ENCODE peak calls at places on chromosomes 3 and 15, in six cellular contexts. Q is bronchial epithelial cell; K is astrocyte of the cerebellum; I is CD8-positive, alpha-beta memory T cell; W is SK-N-SH; X is cardiac muscle cell. G is an unnamed sample.

GRCh38 chr3:42581400-42581708 is 413 bp downstream of the SEC22C start:
- DNase-seq in I (no peak), X (no peak), Q (peak; percentile 26), K (no peak), W (no peak), G (peak; percentile 5)

GRCh38 chr3:25508901-25509300 is 80.8 kb downstream of the RARB start:
- DNase-seq in Q (peak; percentile 32), K (peak; percentile 47), I (no peak), W (no peak), X (no peak), G (peak; percentile 44)

GRCh38 chr3:153163349-153164008 is 1.5 kb downstream of the RAP2B start:
- DNase-seq in K (no peak), Q (no peak), I (no peak), W (no peak), X (peak; percentile 7), G (no peak)

GRCh38 chr3:4492240-4493007 is 724 bp upstream of the ITPR1 start:
- DNase-seq in I (peak; percentile 55), K (peak; percentile 57), W (peak; percentile 58), Q (peak; percentile 86), X (peak; percentile 64), G (peak; percentile 46)

GRCh38 chr3:155382396-155383042 is 89.0 kb upstream of the STRIT1 start:
- DNase-seq in I (no peak), W (peak; percentile 69), Q (peak; percentile 63), X (peak; percentile 87), K (peak; percentile 52), G (peak; percentile 72)

GRCh38 chr15:70260580-70260979 is 162.9 kb upstream of the TLE3 start:
- DNase-seq in Q (no peak), X (no peak), K (no peak), I (no peak), W (no peak), G (no peak)

GRCh38 chr15:32790352-32790999 is 72.7 kb downstream of the GREM1 start:
- DNase-seq in K (peak; percentile 13), X (no peak), Q (no peak), I (no peak), W (no peak), G (no peak)

GRCh38 chr3:99730870-99731269 is 86.8 kb upstream of the CMSS1 start:
- DNase-seq in X (no peak), W (no peak), Q (no peak), I (no peak), K (no peak), G (no peak)

GRCh38 chr3:32319607-32320006 is 72.0 kb upstream of the CMTM7 start:
- DNase-seq in I (no peak), X (no peak), K (no peak), Q (no peak), W (no peak), G (no peak)

GRCh38 chr15:70430029-70430428 is 332.3 kb upstream of the TLE3 start:
- DNase-seq in W (no peak), X (no peak), Q (peak; percentile 99), I (no peak), K (no peak), G (peak; percentile 8)

GRCh38 chr3:22122567-22122966 is 371.6 kb upstream of the ZNF385D start:
- DNase-seq in I (no peak), Q (no peak), K (no peak), W (no peak), X (no peak), G (no peak)

GRCh38 chr3:114356084-114357009 is 62.5 kb downstream of the TIGIT start:
- DNase-seq in X (no peak), K (no peak), Q (no peak), I (no peak), W (no peak), G (no peak)
- H3K4me3 ChIP-seq in X (no peak overlapping the region), K (no peak overlapping the region), Q (no peak overlapping the region), I (no peak overlapping the region), W (no peak overlapping the region), G (no peak overlapping the region)

DNA sequence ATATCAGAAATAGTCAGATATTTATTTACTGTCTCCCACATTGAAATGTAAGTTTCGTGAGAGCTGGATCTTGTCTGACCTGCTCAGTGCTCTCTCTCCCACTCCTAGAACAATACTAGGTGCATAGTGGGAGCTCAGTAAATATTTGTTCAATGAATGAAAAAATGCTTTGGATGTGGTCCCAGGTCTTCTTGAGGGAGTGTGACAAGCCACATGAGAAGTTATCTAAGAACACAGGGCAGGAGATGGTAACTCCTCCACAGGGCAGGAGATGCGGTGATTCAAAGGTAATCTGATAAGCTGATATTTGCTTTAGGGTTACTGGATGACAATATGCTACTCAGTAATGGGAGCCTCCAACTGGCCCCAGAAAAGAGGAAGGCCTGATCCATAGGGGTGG is 25.8 kb upstream of the PLA2G4E start:
- DNase-seq in K (no peak), I (no peak), W (no peak), X (no peak), Q (peak; percentile 56), G (no peak)
- H3K4me3 ChIP-seq in K (no peak overlapping the region), I (no peak overlapping the region), W (no peak overlapping the region), X (no peak overlapping the region), Q (no peak overlapping the region), G (no peak overlapping the region)

GRCh38 chr3:170614214-170614966 is 28.5 kb upstream of the SLC7A14 start:
- DNase-seq in W (no peak), X (no peak), Q (peak; percentile 91), K (peak; percentile 57), I (no peak), G (peak; percentile 88)
- H3K4me3 ChIP-seq in W (no peak overlapping the region), X (no peak overlapping the region), Q (no peak overlapping the region), K (no peak overlapping the region), I (no peak overlapping the region), G (no peak overlapping the region)

DNA sequence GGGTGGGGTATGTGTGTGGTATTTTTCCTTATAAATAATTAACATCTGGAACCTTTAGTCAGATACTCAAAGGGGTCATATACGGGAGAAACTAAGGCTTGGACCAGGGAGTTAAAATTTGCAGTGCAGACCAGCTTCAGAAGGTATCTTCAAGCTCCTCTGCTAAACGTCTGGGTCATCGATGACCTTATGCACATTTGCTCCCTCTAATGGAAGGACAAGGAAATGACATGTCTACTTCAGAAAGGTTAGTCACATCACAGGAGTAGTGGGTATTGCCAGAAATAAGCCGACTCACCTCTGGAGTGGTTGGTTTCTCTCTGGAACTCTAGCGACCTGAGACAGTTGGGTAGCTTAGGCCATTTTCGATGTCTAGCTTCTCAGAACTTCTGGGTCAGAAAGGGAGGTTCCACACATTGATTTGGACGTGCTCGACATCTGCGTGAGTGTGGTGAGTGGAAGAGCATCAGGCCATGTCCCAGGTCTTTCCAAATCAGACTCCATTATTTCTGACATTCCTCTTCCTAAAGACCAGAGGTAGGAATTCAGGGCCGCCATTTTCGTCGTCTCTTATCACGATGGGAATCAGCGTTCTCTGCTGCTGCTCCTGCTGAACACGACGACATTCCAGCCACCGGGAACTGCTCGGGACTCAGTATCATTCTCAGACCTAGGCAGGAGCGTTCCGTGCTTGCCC is 31.8 kb upstream of the RASA2 start:
- DNase-seq in I (peak; percentile 55), K (peak; percentile 63), X (peak; percentile 76), Q (peak; percentile 93), W (peak; percentile 75), G (peak; percentile 80)
- H3K4me3 ChIP-seq in I (no peak overlapping the region), K (no peak overlapping the region), X (no peak overlapping the region), Q (peak overlapping the region; percentile 3), W (no peak overlapping the region), G (no peak overlapping the region)

GRCh38 chr15:78564743-78565096 is 600 bp upstream of the CHRNA5 start:
- DNase-seq in I (no peak), K (no peak), W (no peak), Q (no peak), X (no peak), G (no peak)
- H3K4me3 ChIP-seq in I (peak overlapping the region; percentile 66), K (no peak overlapping the region), W (no peak overlapping the region), Q (no peak overlapping the region), X (no peak overlapping the region), G (no peak overlapping the region)

GRCh38 chr3:156781310-156782230 is 44.6 kb upstream of the LEKR1 start:
- DNase-seq in X (no peak), K (no peak), I (no peak), W (no peak), Q (peak; percentile 93), G (peak; percentile 69)
- H3K4me3 ChIP-seq in X (no peak overlapping the region), K (no peak overlapping the region), I (no peak overlapping the region), W (no peak overlapping the region), Q (no peak overlapping the region), G (no peak overlapping the region)

GRCh38 chr15:64906402-64906801 is 5.3 kb upstream of the ANKDD1A start:
- DNase-seq in Q (no peak), K (no peak), I (no peak), X (no peak), W (no peak), G (no peak)

GRCh38 chr15:64905941-64906340 is 5.8 kb upstream of the ANKDD1A start:
- DNase-seq in K (no peak), X (no peak), Q (no peak), W (no peak), I (no peak), G (no peak)

GRCh38 chr15:64909546-64909945 is 2.2 kb upstream of the ANKDD1A start:
- DNase-seq in K (no peak), W (no peak), I (no peak), Q (no peak), X (no peak), G (no peak)

GRCh38 chr15:64905119-64905831 is 6.4 kb upstream of the ANKDD1A start:
- DNase-seq in W (peak; percentile 48), I (peak; percentile 73), Q (peak; percentile 34), K (no peak), X (peak; percentile 91), G (peak; percentile 54)

DNA sequence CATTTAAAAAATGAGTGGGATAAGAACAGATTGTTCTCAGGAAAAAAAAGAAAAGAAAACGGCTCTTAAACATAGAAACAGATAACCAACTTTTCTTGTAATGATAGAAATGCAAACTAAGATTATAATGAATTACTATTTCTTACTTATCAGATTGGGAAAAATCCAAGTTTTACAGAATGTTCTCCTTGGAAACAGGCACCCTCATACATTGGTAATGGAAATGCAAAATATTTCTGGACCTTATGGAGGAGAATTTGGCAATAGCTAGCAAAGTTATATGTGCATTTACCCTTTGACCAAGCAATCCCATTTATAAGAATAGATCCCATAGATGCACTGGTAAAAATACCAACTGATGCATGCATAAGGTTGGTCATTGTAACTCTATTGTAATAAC is 3.7 kb upstream of the ANKDD1A start:
- DNase-seq in K (no peak), I (no peak), X (no peak), W (no peak), Q (no peak), G (no peak)
- H3K4me3 ChIP-seq in K (no peak overlapping the region), I (no peak overlapping the region), X (no peak overlapping the region), W (no peak overlapping the region), Q (no peak overlapping the region), G (no peak overlapping the region)